ENCODE peak calls at places on chromosome 22, in seven cellular contexts. B, T, H, G, L, F and X are unnamed samples.

GRCh38 chr22:19728836-19729235 is 5.5 kb downstream of the GP1BB start:
- DNase-seq in F (no peak), B (no peak), G (no peak), T (peak; percentile 66), H (no peak), L (no peak), X (no peak)

GRCh38 chr22:29224121-29224858 is 18.6 kb downstream of the EMID1 start:
- DNase-seq in T (peak; percentile 49), B (no peak), G (no peak), L (no peak), H (no peak), F (no peak), X (no peak)

GRCh38 chr22:44759430-44760310 is 7.3 kb downstream of the ARHGAP8 start:
- DNase-seq in B (no peak), T (no peak), F (no peak), H (no peak), L (no peak), G (no peak), X (peak; percentile 41)

GRCh38 chr22:17370036-17370765 is 941 bp downstream of the CECR2 start:
- DNase-seq in T (peak; percentile 32), G (no peak), F (no peak), B (no peak), H (peak; percentile 61), L (no peak), X (no peak)

GRCh38 chr22:38467438-38467903 is 425 bp upstream of the KDELR3 start:
- DNase-seq in B (no peak), G (no peak), H (no peak), L (no peak), T (no peak), F (peak; percentile 72), X (no peak)

GRCh38 chr22:31106651-31107205 is 640 bp downstream of the SELENOM start:
- DNase-seq in T (no peak), L (no peak), B (no peak), G (no peak), F (no peak), H (no peak), X (no peak)

GRCh38 chr22:30481711-30482110 is 9.9 kb upstream of the SEC14L3 start:
- DNase-seq in F (no peak), T (no peak), L (no peak), H (no peak), G (no peak), B (no peak), X (no peak)

GRCh38 chr22:49330421-49331222 is 497.1 kb downstream of the BRD1 start:
- DNase-seq in F (no peak), G (no peak), L (no peak), T (no peak), B (no peak), H (peak; percentile 26), X (no peak)

DNA sequence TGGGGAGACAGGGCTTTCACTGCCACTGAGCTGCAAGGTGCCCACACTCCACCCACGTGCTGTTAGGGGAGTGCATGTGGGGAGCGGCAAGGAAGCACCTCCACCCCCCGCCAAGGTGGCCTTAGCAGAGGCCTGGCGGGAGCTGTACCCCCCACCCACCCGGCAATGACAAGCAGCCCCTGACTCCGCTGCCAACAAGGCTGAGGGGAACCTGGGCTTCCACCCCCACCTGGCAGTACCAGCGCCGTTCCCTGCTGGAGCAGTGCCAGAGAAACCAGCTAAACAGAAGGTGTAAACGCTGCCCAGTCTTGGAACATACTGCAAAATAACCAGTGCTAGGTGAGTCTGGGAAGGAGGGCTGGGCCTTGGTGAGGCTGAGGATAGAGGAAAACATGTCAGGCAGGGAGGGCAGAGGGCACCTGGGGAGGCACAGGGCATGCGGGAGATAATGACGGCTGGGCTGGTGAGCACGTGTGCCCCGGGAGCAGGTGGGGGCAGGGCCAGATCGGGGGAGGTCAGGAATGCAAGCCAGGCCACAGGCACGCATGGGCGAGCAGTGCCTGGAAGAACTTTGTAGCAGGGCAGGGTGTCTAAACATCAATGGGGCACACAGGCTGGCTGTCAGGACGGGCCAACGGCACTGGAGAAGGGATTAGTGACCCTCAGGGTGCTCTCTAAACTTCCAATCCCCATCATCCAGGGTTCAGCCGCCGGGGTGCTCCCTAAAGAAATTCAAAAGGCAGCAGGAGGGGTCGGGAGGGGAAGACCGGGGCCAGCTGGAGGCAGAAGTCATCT is 6.6 kb downstream of the CERK start:
- DNase-seq in B (no peak), F (no peak), T (peak; percentile 50), G (no peak), H (peak; percentile 55), L (peak; percentile 78), X (peak; percentile 55)
- TF ChIP-seq JUND in B (no peak), F (no peak), T (no peak), G (no peak), H (no peak), L (peak; percentile 77), X (no peak)

DNA sequence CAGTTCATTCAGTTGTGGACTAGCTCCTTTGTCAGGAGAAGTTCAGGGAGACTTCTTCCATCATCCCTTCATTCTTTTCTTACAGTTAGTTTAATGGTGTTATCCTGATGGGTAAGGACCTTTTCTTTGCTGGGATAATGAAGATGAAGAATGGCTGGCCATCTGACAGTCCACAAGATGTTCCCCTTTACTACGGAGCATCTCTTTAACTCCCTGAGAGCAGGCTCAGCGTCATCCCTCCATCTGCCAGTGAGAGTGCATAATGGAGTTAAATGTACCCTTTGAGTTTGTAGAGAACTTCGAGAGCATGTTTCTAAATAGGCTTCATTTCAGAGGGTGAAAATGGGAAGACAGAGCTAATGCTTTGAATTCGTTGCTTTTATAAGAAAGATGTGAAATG is 1.6 kb downstream of the EP300 start:
- DNase-seq in T (peak; percentile 10), B (no peak), F (no peak), G (no peak), L (peak; percentile 31), H (no peak), X (no peak)
- TF ChIP-seq JUND in T (no peak), B (no peak), F (no peak), G (no peak), L (no peak), H (no peak), X (no peak)

GRCh38 chr22:22164541-22165272 is 79.9 kb upstream of the VPREB1 start:
- DNase-seq in T (no peak), F (no peak), G (no peak), L (no peak), H (no peak), B (no peak), X (no peak)

GRCh38 chr22:22158207-22158816 is 86.3 kb upstream of the VPREB1 start:
- DNase-seq in B (no peak), T (no peak), G (no peak), F (peak; percentile 42), L (no peak), H (no peak), X (no peak)

GRCh38 chr22:22159384-22159783 is 85.2 kb upstream of the VPREB1 start:
- DNase-seq in B (no peak), L (no peak), G (no peak), F (no peak), H (no peak), T (no peak), X (no peak)

GRCh38 chr22:22158965-22159364 is 85.6 kb upstream of the VPREB1 start:
- DNase-seq in B (no peak), F (peak; percentile 37), G (no peak), H (no peak), T (no peak), L (no peak), X (no peak)

DNA sequence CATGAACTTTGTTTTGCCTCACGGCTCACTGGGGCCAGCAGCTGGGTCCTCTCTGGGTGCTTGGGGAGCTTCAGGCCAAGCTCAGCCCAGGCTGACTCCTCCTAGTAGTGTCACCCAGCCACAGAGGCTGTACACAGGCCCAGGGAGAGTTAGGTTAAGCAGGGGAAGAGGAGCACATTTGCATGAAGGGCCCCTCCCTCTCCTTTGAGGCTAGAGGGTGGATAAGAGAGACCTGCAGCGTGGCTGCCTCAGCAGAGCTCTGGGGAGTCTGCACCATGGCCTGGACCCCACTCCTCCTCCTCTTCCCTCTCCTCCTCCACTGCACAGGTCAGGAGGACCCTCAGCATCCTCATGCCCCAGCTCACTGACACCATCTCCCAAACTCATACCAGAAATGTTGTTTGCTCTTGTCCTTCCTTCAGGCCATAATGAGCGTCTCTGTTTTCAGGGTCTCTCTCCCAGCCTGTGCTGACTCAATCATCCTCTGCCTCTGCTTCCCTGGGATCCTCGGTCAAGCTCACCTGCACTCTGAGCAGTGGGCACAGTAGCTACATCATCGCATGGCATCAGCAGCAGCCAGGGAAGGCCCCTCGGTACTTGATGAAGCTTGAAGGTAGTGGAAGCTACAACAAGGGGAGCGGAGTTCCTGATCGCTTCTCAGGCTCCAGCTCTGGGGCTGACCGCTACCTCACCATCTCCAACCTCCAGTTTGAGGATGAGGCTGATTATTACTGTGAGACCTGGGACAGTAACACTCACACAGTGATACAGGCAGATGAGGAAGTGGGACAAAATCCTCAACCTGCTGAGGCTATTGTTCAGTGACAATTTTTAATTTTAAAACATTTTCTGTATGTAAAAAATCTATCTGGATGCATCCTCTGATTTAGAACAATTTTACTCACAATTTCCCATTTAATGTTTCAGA is 82.4 kb upstream of the VPREB1 start:
- DNase-seq in G (peak; percentile 42), F (peak; percentile 38), T (no peak), L (no peak), B (no peak), H (no peak), X (no peak)
- TF ChIP-seq JUND in G (no peak), F (no peak), T (no peak), L (no peak), B (no peak), H (no peak), X (no peak)

GRCh38 chr22:42996646-42997365 is 18.1 kb downstream of the PACSIN2 start:
- DNase-seq in H (no peak), G (no peak), B (no peak), T (no peak), F (no peak), L (no peak), X (no peak)
- TF ChIP-seq JUND in H (no peak), G (no peak), B (no peak), T (no peak), F (no peak), L (no peak), X (no peak)

GRCh38 chr22:36193171-36193570 is 8.4 kb downstream of the APOL4 start:
- DNase-seq in G (no peak), F (no peak), T (no peak), B (no peak), L (no peak), H (no peak), X (no peak)

GRCh38 chr22:36196254-36197064 is 5.2 kb downstream of the APOL4 start:
- DNase-seq in T (no peak), G (no peak), L (no peak), B (no peak), F (no peak), H (no peak), X (no peak)

GRCh38 chr22:36194385-36194784 is 7.2 kb downstream of the APOL4 start:
- DNase-seq in L (no peak), G (no peak), H (no peak), F (no peak), B (no peak), T (no peak), X (no peak)

GRCh38 chr22:36193577-36193976 is 8.0 kb downstream of the APOL4 start:
- DNase-seq in B (no peak), H (no peak), L (no peak), G (no peak), F (no peak), T (no peak), X (no peak)

GRCh38 chr22:36194971-36195370 is 6.6 kb downstream of the APOL4 start:
- DNase-seq in G (no peak), L (peak; percentile 40), B (peak; percentile 22), H (peak; percentile 66), F (no peak), T (peak; percentile 57), X (no peak)
- TF ChIP-seq JUND in G (no peak), L (no peak), B (no peak), H (no peak), F (no peak), T (no peak), X (no peak)